ENCODE peak calls at places on chromosomes 12 and 14, in five cellular contexts. M is NCI-H748 treated with DMSO at 0.1 percent for 48 hours, H is IMR-90, O is anterior cingulate cortex, Z is MV-4-11. J is an unnamed sample.

GRCh38 chr12:55845349-55845748 is 2.6 kb upstream of the MMP19 start:
- DNase-seq in H (no peak), M (no peak), Z (no peak), O (no peak), J (no peak)

GRCh38 chr14:77822307-77822706 is 22.4 kb downstream of the ADCK1 start:
- DNase-seq in Z (no peak), M (no peak), O (no peak), H (no peak), J (no peak)

GRCh38 chr12:46108721-46109120 is 118.3 kb upstream of the SCAF11 start:
- DNase-seq in Z (peak), O (no peak), H (no peak), M (no peak), J (no peak)

GRCh38 chr12:21248679-21249078 is 86.0 kb downstream of the SLCO1A2 start:
- DNase-seq in H (no peak), O (no peak), M (peak), Z (peak), J (no peak)

GRCh38 chr12:77047341-77048202 is 17.8 kb downstream of the E2F7 start:
- DNase-seq in Z (no peak), M (no peak), H (no peak), O (no peak), J (no peak)

GRCh38 chr12:40152783-40153383 is 47.0 kb upstream of the SLC2A13 start:
- DNase-seq in Z (peak), O (peak), M (peak), H (peak), J (no peak)

GRCh38 chr14:105500036-105500725 is 9.1 kb downstream of the TEDC1 start:
- DNase-seq in Z (no peak), M (no peak), H (no peak), O (no peak), J (no peak)

GRCh38 chr14:45810152-45810872 is 557.3 kb upstream of the MIS18BP1 start:
- DNase-seq in H (no peak), M (no peak), Z (no peak), O (no peak), J (no peak)

GRCh38 chr12:64400041-64400440 is 4.2 kb upstream of the XPOT start:
- DNase-seq in H (peak), M (no peak), O (peak), Z (no peak), J (no peak)

GRCh38 chr14:103121161-103121845 is 2.0 kb upstream of the TNFAIP2 start:
- DNase-seq in O (no peak), M (no peak), Z (peak), H (no peak), J (no peak)

GRCh38 chr12:124352839-124353238 is 57.9 kb downstream of the RFLNA start:
- DNase-seq in H (no peak), Z (peak), O (no peak), M (no peak), J (no peak)